ENCODE peak calls at places on chromosomes 1 and 21, in ten cellular contexts. E is transverse colon, G is stomach, I is GM12878, R is K562, O is HepG2, J is suprapubic skin, M is SK-N-SH, L is H1, X is esophagus muscularis mucosa. V is an unnamed sample.
A peak's percentile ranks its signal among the peaks of the same experiment; 100 is the strongest.

GRCh38 chr1:224707849-224708725 is 92.0 kb downstream of the CNIH3 start:
- DNase-seq in R (peak; percentile 23), E (no peak), O (no peak), X (no peak), L (no peak), M (no peak), J (no peak), I (no peak), G (no peak), V (no peak)

GRCh38 chr1:208928335-208928734 is 655.2 kb upstream of the CAMK1G start:
- DNase-seq in J (no peak), I (no peak), X (no peak), M (no peak), G (no peak), O (no peak), R (no peak), L (no peak), E (no peak), V (no peak)

GRCh38 chr1:226653311-226653921 is 85.7 kb downstream of the ITPKB start:
- DNase-seq in M (no peak), L (no peak), G (no peak), R (no peak), O (no peak), I (no peak), X (no peak), J (no peak), E (peak; percentile 60), V (no peak)

GRCh38 chr1:86356247-86356646 is 39.9 kb downstream of the ODF2L start:
- DNase-seq in E (no peak), X (no peak), L (no peak), J (no peak), R (peak; percentile 13), M (no peak), O (no peak), G (no peak), I (no peak), V (no peak)

GRCh38 chr1:168392958-168393357 is 112.3 kb downstream of the TBX19 start:
- DNase-seq in R (peak; percentile 60), I (no peak), E (no peak), O (no peak), G (no peak), J (no peak), M (no peak), L (no peak), X (no peak), V (no peak)

GRCh38 chr1:194709439-194709838 is 1523.0 kb upstream of the B3GALT2 start:
- DNase-seq in E (no peak), I (no peak), M (no peak), J (no peak), G (no peak), X (no peak), L (no peak), R (peak; percentile 4), O (no peak), V (no peak)

GRCh38 chr1:232988572-232989040 is 38.2 kb downstream of the NTPCR start:
- DNase-seq in E (no peak), M (peak; percentile 42), L (no peak), J (peak; percentile 60), X (no peak), R (no peak), G (no peak), I (no peak), O (no peak), V (peak; percentile 50)

GRCh38 chr1:47756411-47756810 is 240.8 kb downstream of the TRABD2B start:
- DNase-seq in O (no peak), M (no peak), X (no peak), I (no peak), E (no peak), G (no peak), J (peak; percentile 50), R (no peak), L (no peak), V (no peak)

GRCh38 chr1:42937141-42937696 is 21.4 kb downstream of the SLC2A1 start:
- DNase-seq in R (peak; percentile 49), E (peak; percentile 9), G (no peak), L (no peak), X (no peak), I (no peak), M (no peak), O (peak; percentile 53), J (no peak), V (peak; percentile 37)

GRCh38 chr1:55707196-55707595 is 492.0 kb upstream of the USP24 start:
- DNase-seq in X (no peak), G (no peak), I (no peak), M (no peak), L (no peak), O (no peak), R (no peak), E (no peak), J (no peak), V (no peak)

GRCh38 chr1:960371-961131 is at the start of gene KLHL17:
- DNase-seq in J (no peak), L (peak; percentile 89), X (no peak), M (peak; percentile 94), G (peak; percentile 80), E (peak; percentile 83), R (peak; percentile 92), I (no peak), O (peak; percentile 32), V (no peak)

DNA sequence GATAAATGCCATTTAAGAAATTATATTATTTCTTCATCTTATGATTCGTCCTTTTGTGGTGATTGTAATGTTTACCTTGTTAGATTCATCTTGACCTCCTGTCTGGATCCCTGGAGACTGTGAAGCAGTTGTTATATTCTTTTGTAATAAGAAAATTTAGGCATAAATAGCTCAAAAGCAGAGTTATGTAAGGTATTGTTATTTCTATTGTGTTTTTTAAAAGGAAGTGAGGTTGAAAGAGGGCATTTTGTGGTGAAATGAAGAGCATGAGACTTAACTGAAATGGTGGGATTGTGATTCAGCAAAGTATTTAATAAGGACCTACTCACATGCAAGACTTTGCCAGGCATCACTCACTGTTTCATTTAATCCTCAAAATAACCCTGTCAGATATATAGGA is 104.0 kb downstream of the PDE4B start:
- DNase-seq in M (no peak), G (no peak), I (no peak), X (no peak), J (no peak), L (no peak), R (no peak), E (no peak), O (no peak), V (no peak)
- TF ChIP-seq EP300 in M (no peak), G (no peak), I (no peak), X (no peak), J (no peak), L (no peak), R (no peak), E (no peak), O (no peak), V (no peak)

DNA sequence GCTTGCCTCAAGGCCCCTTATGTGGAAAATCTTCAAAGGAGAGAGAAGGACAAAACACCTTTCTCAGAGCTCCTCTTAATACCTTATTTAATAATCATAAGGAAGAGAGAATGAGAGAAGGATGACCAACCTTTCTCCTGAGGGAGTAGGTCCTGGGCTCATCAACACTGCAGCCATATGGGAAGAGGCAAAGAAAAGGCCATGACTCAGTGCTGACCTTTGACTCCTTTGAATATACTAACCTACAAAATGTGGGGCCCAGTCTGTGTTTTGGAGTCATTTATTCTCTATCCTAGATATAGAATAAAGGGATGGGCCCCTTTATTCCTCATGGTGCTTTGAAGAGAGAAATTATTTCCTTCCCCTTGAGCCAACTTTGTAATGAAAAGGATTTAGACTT is 38.3 kb downstream of the CAMSAP2 start:
- DNase-seq in X (no peak), M (no peak), O (peak; percentile 5), L (no peak), G (no peak), I (no peak), R (peak; percentile 67), J (no peak), E (no peak), V (no peak)
- H3K27ac ChIP-seq in X (peak overlapping the region; percentile 68), M (no peak overlapping the region), O (no peak overlapping the region), L (no peak overlapping the region), G (no peak overlapping the region), I (no peak overlapping the region), R (no peak overlapping the region), J (no peak overlapping the region), E (no peak overlapping the region), V (peak overlapping the region; percentile 20)

DNA sequence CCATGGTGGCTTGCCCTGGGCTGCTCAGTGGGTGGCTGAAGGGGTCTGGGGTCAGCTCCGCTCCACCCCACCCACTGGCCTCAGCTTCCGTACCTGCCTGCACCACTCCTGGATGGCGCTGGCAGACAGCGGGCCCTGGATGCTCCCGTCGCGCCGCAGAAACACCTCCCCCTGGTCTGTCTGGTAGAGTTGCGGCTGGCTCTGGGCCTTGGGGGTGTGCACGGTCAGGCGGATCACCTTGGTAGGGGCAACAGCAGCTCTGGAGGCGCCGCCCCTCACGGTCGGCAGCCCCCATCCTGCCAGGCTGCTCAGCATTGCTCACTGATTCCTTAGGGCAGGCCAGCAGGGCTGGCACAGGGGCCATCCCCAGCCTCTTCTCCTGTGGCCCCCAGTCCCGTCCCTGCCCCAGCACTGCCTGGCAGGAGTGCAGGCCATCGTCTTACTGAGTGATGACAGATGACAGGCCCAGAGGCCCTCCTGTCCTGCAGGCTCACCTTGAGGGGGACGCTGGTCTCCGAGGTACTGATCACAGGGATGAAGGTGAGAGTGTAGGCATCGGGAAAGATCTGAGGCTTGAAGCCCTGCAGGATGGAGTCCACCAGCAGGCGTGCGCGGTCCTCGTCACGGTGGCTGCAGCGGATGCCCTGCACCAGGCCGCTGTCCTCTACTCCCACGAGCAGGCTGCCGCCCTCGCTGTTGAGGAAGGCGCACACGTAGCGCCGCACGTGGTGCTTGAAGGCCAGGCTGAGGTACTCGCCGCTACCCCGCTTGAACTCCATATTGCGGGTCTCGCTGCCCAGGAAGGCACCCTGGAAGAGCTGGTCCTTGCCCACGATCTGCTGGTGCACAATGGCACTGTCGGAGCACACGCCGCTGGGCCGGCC is 4.1 kb downstream of the SLFNL1 start:
- DNase-seq in M (peak; percentile 33), L (no peak), R (no peak), X (no peak), E (no peak), O (no peak), G (no peak), I (no peak), J (no peak), V (no peak)
- TF ChIP-seq POLR2AphosphoS5 in M (no peak), L (no peak), R (no peak), X (no peak), E (no peak), O (no peak), G (no peak), I (no peak), J (no peak), V (no peak)

GRCh38 chr1:19053486-19053885 is 97.0 kb upstream of the IFFO2 start:
- DNase-seq in G (no peak), O (no peak), R (no peak), J (no peak), L (no peak), X (no peak), I (no peak), M (no peak), E (no peak), V (no peak)
- TF ChIP-seq EP300 in G (no peak), O (no peak), R (no peak), J (no peak), L (no peak), X (no peak), I (no peak), M (no peak), E (no peak), V (no peak)

DNA sequence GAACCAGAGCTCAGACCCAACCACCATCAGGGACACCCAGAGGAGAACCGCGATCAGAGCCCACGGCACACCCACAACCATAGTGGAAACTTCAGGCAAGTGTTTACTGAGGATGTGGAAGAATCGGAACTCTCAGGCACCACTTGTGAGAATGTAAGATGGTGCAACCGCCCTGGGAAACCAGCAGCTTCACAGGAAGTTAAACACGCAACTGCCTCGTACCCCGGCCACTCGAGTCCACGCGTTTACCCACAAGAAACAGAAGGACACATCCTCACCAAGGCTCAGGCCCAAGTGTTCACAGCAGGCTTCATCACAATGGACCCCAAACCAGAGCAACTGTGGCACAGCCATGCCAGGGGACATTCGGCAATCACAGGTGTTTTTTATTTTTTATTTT is 51.4 kb upstream of the COL6A2 start:
- DNase-seq in R (no peak), M (no peak), E (no peak), J (no peak), I (no peak), O (no peak), X (peak; percentile 82), L (no peak), G (no peak), V (peak; percentile 60)
- H3K27ac ChIP-seq in R (no peak overlapping the region), M (no peak overlapping the region), E (no peak overlapping the region), J (no peak overlapping the region), I (no peak overlapping the region), O (no peak overlapping the region), X (no peak overlapping the region), L (no peak overlapping the region), G (no peak overlapping the region), V (no peak overlapping the region)

V was measured in sigmoid colon.